ENCODE peak calls at places on chromosomes 13 and 19, in ten cellular contexts. Y is BE2C, T is Peyer's patch, A is left lung, N is Panc1, V is lung, P is transverse colon, B is heart left ventricle, X is small intestine, L is sigmoid colon. O is an unnamed sample.

GRCh38 chr19:22617614-22618325 is 16.4 kb upstream of the ZNF492 start:
- DNase-seq in N (no peak), T (no peak), L (no peak), X (no peak), B (peak; percentile 48), Y (no peak), V (no peak), A (no peak), P (no peak), O (no peak)

GRCh38 chr19:55867101-55867500 is 30.8 kb downstream of the NLRP4 start:
- DNase-seq in X (no peak), N (no peak), Y (no peak), A (no peak), V (no peak), B (no peak), T (no peak), P (no peak), L (no peak), O (no peak)

GRCh38 chr13:113080361-113080831 is 25.2 kb upstream of the F7 start:
- DNase-seq in N (no peak), P (no peak), X (no peak), A (peak; percentile 72), B (peak; percentile 18), L (no peak), Y (no peak), T (no peak), V (no peak), O (peak; percentile 15)

GRCh38 chr19:18940791-18941627 is at the start of gene HOMER3:
- DNase-seq in A (peak; percentile 97), V (peak; percentile 78), B (peak; percentile 91), P (peak; percentile 85), X (peak; percentile 56), T (peak; percentile 88), Y (peak; percentile 87), N (no peak), L (peak; percentile 87), O (peak; percentile 86)

GRCh38 chr13:60572003-60572792 is 175.2 kb downstream of the TDRD3 start:
- DNase-seq in A (no peak), P (no peak), L (no peak), T (no peak), B (no peak), V (no peak), X (no peak), N (peak; percentile 20), Y (no peak), O (no peak)

GRCh38 chr13:50513528-50513863 is 330.0 kb downstream of the DLEU7 start:
- DNase-seq in P (no peak), A (no peak), B (no peak), X (no peak), N (no peak), Y (no peak), V (no peak), L (no peak), T (no peak), O (no peak)

GRCh38 chr19:27392027-27392632 is 1820.8 kb downstream of the UQCRFS1 start:
- DNase-seq in A (peak; percentile 15), X (no peak), N (no peak), B (no peak), L (no peak), V (peak; percentile 27), Y (peak; percentile 2), P (no peak), T (no peak), O (peak; percentile 34)

GRCh38 chr19:3324405-3324856 is 42.0 kb upstream of the NFIC start:
- DNase-seq in T (peak; percentile 84), P (peak; percentile 78), X (peak; percentile 55), A (peak; percentile 95), V (peak; percentile 72), L (peak; percentile 80), Y (peak; percentile 72), N (peak; percentile 39), B (no peak), O (peak; percentile 61)

DNA sequence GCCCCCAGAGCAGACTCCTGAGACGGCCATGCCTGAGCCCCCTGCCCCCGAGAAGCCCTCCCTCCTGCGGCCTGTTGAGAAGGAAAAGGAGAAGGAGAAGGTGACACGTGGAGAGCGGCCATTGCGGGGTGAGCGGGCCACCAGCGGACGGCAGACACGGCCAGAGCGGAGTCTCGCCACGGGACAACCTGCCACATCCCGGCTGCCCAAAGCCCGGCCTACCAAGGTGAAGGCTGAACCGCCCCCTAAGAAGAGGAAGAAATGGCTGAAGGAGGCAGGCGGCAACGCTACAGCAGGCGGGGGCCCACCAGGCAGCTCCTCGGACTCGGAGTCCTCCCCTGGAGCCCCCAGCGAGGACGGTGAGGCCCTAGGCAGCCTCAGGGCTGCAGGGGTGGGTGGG is 24.1 kb downstream of the RRAS start:
- DNase-seq in N (no peak), A (peak; percentile 67), B (no peak), X (no peak), Y (no peak), T (no peak), P (no peak), V (no peak), L (no peak), O (no peak)
- H3K36me3 ChIP-seq in N (no peaks in the 10 kb centered on the region), A (peaks cover 72% of the 10 kb centered on the region), B (peaks cover 63% of the 10 kb centered on the region), X (peaks cover 17% of the 10 kb centered on the region), Y (peaks cover 41% of the 10 kb centered on the region), T (no peaks in the 10 kb centered on the region), P (peaks cover 35% of the 10 kb centered on the region), V (peaks cover 50% of the 10 kb centered on the region), L (peaks cover 71% of the 10 kb centered on the region), O (no peaks in the 10 kb centered on the region)

GRCh38 chr13:111203742-111204386 is 88.8 kb downstream of the ARHGEF7 start:
- DNase-seq in P (no peak), Y (no peak), T (no peak), V (no peak), A (no peak), L (no peak), B (no peak), X (no peak), N (no peak), O (no peak)

GRCh38 chr13:111202149-111202548 is 87.0 kb downstream of the ARHGEF7 start:
- DNase-seq in X (no peak), N (no peak), L (no peak), P (no peak), A (no peak), Y (no peak), B (no peak), T (no peak), V (no peak), O (no peak)

GRCh38 chr13:111202745-111203144 is 87.6 kb downstream of the ARHGEF7 start:
- DNase-seq in T (no peak), A (no peak), X (no peak), B (no peak), L (no peak), Y (no peak), N (no peak), P (no peak), V (no peak), O (no peak)

GRCh38 chr13:111206148-111206547 is 91.0 kb downstream of the ARHGEF7 start:
- DNase-seq in V (no peak), T (no peak), Y (no peak), N (no peak), B (no peak), L (no peak), A (no peak), P (no peak), X (no peak), O (no peak)

DNA sequence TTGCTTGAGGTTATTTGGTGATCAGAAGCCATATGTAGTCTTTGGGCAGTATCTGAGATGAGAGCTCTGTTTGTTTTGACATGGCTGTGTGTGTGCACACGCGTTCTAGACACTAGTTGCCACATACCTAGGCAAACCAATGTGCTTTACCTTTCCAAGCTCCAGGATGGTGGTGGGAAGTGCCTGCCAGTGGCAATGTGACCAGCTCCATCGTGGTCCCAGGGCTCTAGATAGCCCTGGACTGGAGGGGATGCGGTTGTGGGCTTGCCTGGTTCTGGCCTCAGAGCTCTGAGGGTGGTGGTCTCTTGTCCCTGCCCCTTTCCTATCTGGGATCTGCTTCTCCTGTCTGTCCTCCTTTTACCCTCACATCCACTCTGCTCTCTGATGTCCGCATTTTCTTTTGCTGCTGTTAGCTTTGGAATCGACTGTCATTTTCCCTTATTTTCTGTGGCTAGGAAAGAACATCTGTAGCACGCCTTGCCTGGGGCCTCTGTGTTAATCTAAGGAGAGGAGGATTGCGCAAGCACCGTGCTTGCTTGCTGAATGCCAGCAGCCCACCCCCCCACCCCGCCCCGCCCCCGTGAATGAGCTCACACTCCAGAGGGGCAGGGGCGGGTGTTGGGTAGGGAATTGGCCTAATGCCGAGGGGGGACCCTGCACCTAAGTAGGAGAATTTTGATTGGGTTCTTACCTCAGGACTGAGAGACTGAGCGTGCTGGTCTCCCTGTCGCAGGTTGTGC is 89.5 kb downstream of the ARHGEF7 start:
- DNase-seq in X (no peak), T (no peak), N (no peak), V (peak; percentile 64), Y (no peak), P (no peak), B (peak; percentile 83), L (peak; percentile 86), A (no peak), O (peak; percentile 82)
- H3K4me3 ChIP-seq in X (no peak overlapping the region), T (no peak overlapping the region), N (no peak overlapping the region), V (no peak overlapping the region), Y (no peak overlapping the region), P (no peak overlapping the region), B (peak overlapping the region; percentile 51), L (no peak overlapping the region), A (no peak overlapping the region), O (no peak overlapping the region)

DNA sequence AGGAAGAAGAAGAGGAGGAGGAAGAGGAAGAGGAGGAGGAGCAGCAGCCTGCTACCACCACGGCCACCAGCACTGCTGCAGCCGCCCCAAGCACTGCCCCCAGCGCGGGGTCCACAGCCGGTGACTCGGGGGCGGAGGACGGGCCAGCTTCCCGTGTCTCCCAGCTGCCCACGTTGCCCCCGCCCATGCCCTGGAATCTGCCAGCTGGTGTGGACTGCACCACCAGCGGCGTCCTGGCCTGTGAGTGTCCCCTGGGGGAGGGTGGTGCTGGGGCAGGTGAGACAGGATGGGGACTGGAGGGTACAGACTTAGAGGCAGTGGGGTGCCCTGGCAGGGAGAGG is 11.4 kb downstream of the SCAF1 start:
- DNase-seq in X (no peak), A (peak; percentile 66), Y (no peak), N (no peak), B (no peak), P (no peak), L (no peak), T (no peak), V (no peak), O (peak; percentile 70)
- H3K36me3 ChIP-seq in X (peaks cover 23% of the 10 kb centered on the region), A (peaks cover 96% of the 10 kb centered on the region), Y (peaks cover 75% of the 10 kb centered on the region), N (no peaks in the 10 kb centered on the region), B (peaks cover 88% of the 10 kb centered on the region), P (peaks cover 45% of the 10 kb centered on the region), L (peaks cover 96% of the 10 kb centered on the region), T (no peaks in the 10 kb centered on the region), V (peaks cover 85% of the 10 kb centered on the region), O (no peaks in the 10 kb centered on the region)

GRCh38 chr19:48966541-48967345 is 1.6 kb downstream of the FTL start:
- DNase-seq in T (no peak), X (no peak), P (no peak), N (no peak), Y (no peak), L (no peak), B (no peak), A (no peak), V (no peak), O (no peak)

GRCh38 chr19:48965806-48966540 is 864 bp downstream of the FTL start:
- DNase-seq in T (peak; percentile 96), A (peak; percentile 92), X (peak; percentile 87), B (peak; percentile 92), Y (peak; percentile 92), L (peak; percentile 94), N (no peak), P (peak; percentile 90), V (peak; percentile 91), O (peak; percentile 96)

GRCh38 chr19:48968813-48969218 is 3.7 kb downstream of the FTL start:
- DNase-seq in Y (no peak), T (no peak), L (peak; percentile 63), A (no peak), B (no peak), V (no peak), N (no peak), X (no peak), P (no peak), O (no peak)

GRCh38 chr19:48968179-48968661 is 3.1 kb downstream of the FTL start:
- DNase-seq in Y (no peak), P (no peak), A (no peak), X (no peak), L (no peak), V (no peak), T (no peak), B (no peak), N (no peak), O (no peak)

DNA sequence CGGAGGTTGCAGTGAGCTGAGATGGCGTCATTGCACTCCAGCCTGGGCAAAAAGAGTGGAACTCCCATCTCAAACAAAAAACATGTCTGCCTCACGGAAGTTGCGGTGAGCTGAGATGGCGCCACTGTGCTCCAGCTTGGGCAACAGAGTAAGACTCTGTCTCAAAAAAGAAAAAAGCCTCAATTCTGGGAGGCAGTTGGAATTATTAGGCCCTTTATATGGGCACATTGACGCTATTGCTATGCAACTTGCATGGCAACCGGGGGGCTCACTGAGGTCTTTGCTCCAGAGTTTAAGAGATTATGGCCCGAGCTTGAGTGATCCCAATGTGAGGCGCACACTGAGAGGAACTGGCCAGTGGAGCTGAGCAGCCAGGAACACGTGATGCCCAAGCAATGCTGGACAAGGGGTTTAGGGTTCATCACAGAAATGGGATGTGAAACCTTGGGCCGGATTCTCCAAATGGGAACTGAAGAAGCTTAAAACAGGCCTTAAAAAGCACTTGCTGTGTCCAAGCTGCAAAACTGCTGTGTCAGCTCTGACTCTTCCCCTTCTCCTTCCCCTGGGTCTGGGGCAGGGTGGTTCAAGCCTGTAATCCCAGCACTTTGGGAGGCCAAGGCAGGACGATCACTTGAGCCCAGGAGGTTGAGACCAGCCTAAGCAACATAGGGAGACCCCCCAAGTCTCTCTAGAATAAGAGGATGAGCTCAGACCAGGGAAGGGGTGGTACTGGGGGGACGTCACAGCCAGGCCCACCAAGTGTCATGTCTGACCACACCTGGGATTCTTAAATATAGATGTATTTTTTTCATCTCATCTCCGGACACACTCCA is 2.5 kb downstream of the FTL start:
- DNase-seq in B (peak; percentile 71), T (peak; percentile 62), P (peak; percentile 42), N (no peak), V (peak; percentile 55), L (peak; percentile 77), X (no peak), Y (no peak), A (no peak), O (peak; percentile 86)
- H3K4me3 ChIP-seq in B (peak overlapping the region; percentile 76), T (no peak overlapping the region), P (no peak overlapping the region), N (peak overlapping the region; percentile 84), V (no peak overlapping the region), L (peak overlapping the region; percentile 91), X (no peak overlapping the region), Y (no peak overlapping the region), A (peak overlapping the region; percentile 90), O (no peak overlapping the region)

O was measured in aorta.